ENCODE peak calls at places on chromosomes 16 and 17, in four cellular contexts. One of them, this sample, is unnamed.

GRCh38 chr17:10261098-10261497 is 62.7 kb upstream of the GAS7 start:
- DNase-seq in hepatocyte: no peak
- DNase-seq in cardiac muscle cell: no peak
- DNase-seq in AG04450: no peak
- DNase-seq in this sample: no peak

GRCh38 chr17:78252111-78252634 is 20.7 kb downstream of the TMEM235 start:
- DNase-seq in hepatocyte: no peak
- DNase-seq in cardiac muscle cell: no peak
- DNase-seq in AG04450: no peak
- DNase-seq in this sample: peak; percentile 42

GRCh38 chr17:50471009-50471905 is 2.6 kb upstream of the CHAD start:
- DNase-seq in hepatocyte: no peak
- DNase-seq in AG04450: no peak
- DNase-seq in cardiac muscle cell: no peak
- DNase-seq in this sample: peak; percentile 20

GRCh38 chr17:28384281-28385036 is 13.0 kb downstream of the SARM1 start:
- DNase-seq in AG04450: no peak
- DNase-seq in cardiac muscle cell: no peak
- DNase-seq in hepatocyte: peak; percentile 72
- DNase-seq in this sample: peak; percentile 84

GRCh38 chr17:19569785-19570496 is 36.3 kb downstream of the SLC47A1 start:
- DNase-seq in AG04450: no peak
- DNase-seq in cardiac muscle cell: no peak
- DNase-seq in hepatocyte: no peak
- DNase-seq in this sample: peak; percentile 60

GRCh38 chr17:74779948-74780400 is 3.8 kb upstream of the NAT9 start:
- DNase-seq in AG04450: no peak
- DNase-seq in hepatocyte: no peak
- DNase-seq in cardiac muscle cell: no peak
- DNase-seq in this sample: no peak

GRCh38 chr17:13182854-13183253 is 165.0 kb upstream of the ELAC2 start:
- DNase-seq in cardiac muscle cell: no peak
- DNase-seq in AG04450: no peak
- DNase-seq in hepatocyte: no peak
- DNase-seq in this sample: peak; percentile 21

GRCh38 chr16:77434365-77435239 is at the start of gene ADAMTS18:
- DNase-seq in cardiac muscle cell: no peak
- DNase-seq in hepatocyte: peak; percentile 30
- DNase-seq in AG04450: no peak
- DNase-seq in this sample: no peak

GRCh38 chr17:57045868-57046671 is 39.0 kb upstream of the AKAP1 start:
- DNase-seq in AG04450: no peak
- DNase-seq in cardiac muscle cell: no peak
- DNase-seq in hepatocyte: no peak
- DNase-seq in this sample: no peak

GRCh38 chr16:28267356-28267755 is 25.0 kb upstream of the SBK1 start:
- DNase-seq in hepatocyte: no peak
- DNase-seq in AG04450: no peak
- DNase-seq in cardiac muscle cell: no peak
- DNase-seq in this sample: no peak

GRCh38 chr17:43372273-43372911 is 26.4 kb upstream of the ARL4D start:
- DNase-seq in cardiac muscle cell: peak; percentile 56
- DNase-seq in hepatocyte: peak; percentile 72
- DNase-seq in AG04450: no peak
- DNase-seq in this sample: no peak

GRCh38 chr17:50028207-50029120 is 27.4 kb upstream of the ITGA3 start:
- DNase-seq in hepatocyte: peak; percentile 45
- DNase-seq in cardiac muscle cell: peak; percentile 64
- DNase-seq in AG04450: no peak
- DNase-seq in this sample: no peak

GRCh38 chr17:75228847-75229246 is 23.4 kb downstream of the NUP85 start:
- DNase-seq in AG04450: no peak
- DNase-seq in hepatocyte: no peak
- DNase-seq in cardiac muscle cell: no peak
- DNase-seq in this sample: no peak

GRCh38 chr17:59723607-59724006 is 16.2 kb downstream of the VMP1 start:
- DNase-seq in hepatocyte: no peak
- DNase-seq in cardiac muscle cell: no peak
- DNase-seq in AG04450: no peak
- DNase-seq in this sample: no peak

GRCh38 chr16:71513302-71513701 is 12.9 kb upstream of the CHST4 start:
- DNase-seq in AG04450: no peak
- DNase-seq in hepatocyte: no peak
- DNase-seq in cardiac muscle cell: no peak
- DNase-seq in this sample: no peak

GRCh38 chr17:70365098-70365583 is 195.8 kb downstream of the KCNJ2 start:
- DNase-seq in hepatocyte: peak; percentile 19
- DNase-seq in cardiac muscle cell: peak; percentile 43
- DNase-seq in AG04450: peak; percentile 2
- DNase-seq in this sample: no peak

GRCh38 chr17:72192409-72193192 is 71.8 kb downstream of the SOX9 start:
- DNase-seq in AG04450: peak; percentile 90
- DNase-seq in cardiac muscle cell: peak; percentile 98
- DNase-seq in hepatocyte: peak; percentile 59
- DNase-seq in this sample: no peak

GRCh38 chr17:72926171-72926570 is 166.3 kb downstream of the SLC39A11 start:
- DNase-seq in AG04450: no peak
- DNase-seq in cardiac muscle cell: no peak
- DNase-seq in hepatocyte: no peak
- DNase-seq in this sample: no peak

GRCh38 chr16:81467815-81468214 is 23.2 kb downstream of the CMIP start:
- DNase-seq in AG04450: no peak
- DNase-seq in hepatocyte: no peak
- DNase-seq in cardiac muscle cell: no peak
- DNase-seq in this sample: no peak

GRCh38 chr16:380837-381787 is 666 bp downstream of the PGAP6 start:
- DNase-seq in hepatocyte: peak; percentile 78
- DNase-seq in AG04450: no peak
- DNase-seq in cardiac muscle cell: no peak
- DNase-seq in this sample: peak; percentile 55

GRCh38 chr17:20273741-20274500 is 193.4 kb downstream of the LGALS9B start:
- DNase-seq in AG04450: no peak
- DNase-seq in hepatocyte: no peak
- DNase-seq in cardiac muscle cell: no peak
- DNase-seq in this sample: no peak

GRCh38 chr16:71542377-71542776 is 16.2 kb downstream of the CHST4 start:
- DNase-seq in cardiac muscle cell: peak; percentile 55
- DNase-seq in hepatocyte: peak; percentile 56
- DNase-seq in AG04450: no peak
- DNase-seq in this sample: peak; percentile 68

GRCh38 chr17:57459286-57459915 is 203.1 kb downstream of the MSI2 start:
- DNase-seq in AG04450: no peak
- DNase-seq in cardiac muscle cell: peak; percentile 57
- DNase-seq in hepatocyte: no peak
- DNase-seq in this sample: no peak

GRCh38 chr16:69127966-69128510 is 4.3 kb downstream of the CHTF8 start:
- DNase-seq in AG04450: no peak
- DNase-seq in cardiac muscle cell: no peak
- DNase-seq in hepatocyte: no peak
- DNase-seq in this sample: no peak

GRCh38 chr17:41773731-41774193 is 12.7 kb downstream of the JUP start:
- DNase-seq in hepatocyte: no peak
- DNase-seq in cardiac muscle cell: no peak
- DNase-seq in AG04450: no peak
- DNase-seq in this sample: peak; percentile 41

GRCh38 chr16:57427307-57427706 is 19.9 kb downstream of the CIAPIN1 start:
- DNase-seq in AG04450: no peak
- DNase-seq in hepatocyte: no peak
- DNase-seq in cardiac muscle cell: no peak
- DNase-seq in this sample: no peak

GRCh38 chr17:30858556-30859250 is 26.9 kb downstream of the ATAD5 start:
- DNase-seq in cardiac muscle cell: peak; percentile 2
- DNase-seq in hepatocyte: no peak
- DNase-seq in AG04450: no peak
- DNase-seq in this sample: no peak

GRCh38 chr16:81748476-81749198 is 30.5 kb upstream of the PLCG2 start:
- DNase-seq in cardiac muscle cell: no peak
- DNase-seq in AG04450: no peak
- DNase-seq in hepatocyte: no peak
- DNase-seq in this sample: no peak

GRCh38 chr17:81563861-81564586 is 11.9 kb upstream of the FAAP100 start:
- DNase-seq in AG04450: no peak
- DNase-seq in hepatocyte: no peak
- DNase-seq in cardiac muscle cell: peak; percentile 89
- DNase-seq in this sample: no peak

GRCh38 chr16:12188674-12189249 is 212.2 kb downstream of the SNX29 start:
- DNase-seq in AG04450: no peak
- DNase-seq in cardiac muscle cell: no peak
- DNase-seq in hepatocyte: no peak
- DNase-seq in this sample: peak; percentile 58

GRCh38 chr16:11248133-11248532 is 7.9 kb downstream of the SOCS1 start:
- DNase-seq in AG04450: no peak
- DNase-seq in hepatocyte: no peak
- DNase-seq in cardiac muscle cell: no peak
- DNase-seq in this sample: no peak

GRCh38 chr16:80527297-80527696 is 13.5 kb upstream of the DYNLRB2 start:
- DNase-seq in AG04450: no peak
- DNase-seq in cardiac muscle cell: peak; percentile 27
- DNase-seq in hepatocyte: peak; percentile 63
- DNase-seq in this sample: peak; percentile 25

GRCh38 chr16:15650698-15651161 is 685 bp downstream of the NDE1 start:
- DNase-seq in hepatocyte: peak; percentile 23
- DNase-seq in cardiac muscle cell: peak; percentile 18
- DNase-seq in AG04450: no peak
- DNase-seq in this sample: peak; percentile 44

GRCh38 chr16:88771294-88771772 is 13.7 kb downstream of the PIEZO1 start:
- DNase-seq in hepatocyte: no peak
- DNase-seq in AG04450: no peak
- DNase-seq in cardiac muscle cell: no peak
- DNase-seq in this sample: no peak

GRCh38 chr16:88770459-88771293 is 14.3 kb downstream of the PIEZO1 start:
- DNase-seq in cardiac muscle cell: peak; percentile 78
- DNase-seq in hepatocyte: peak; percentile 91
- DNase-seq in AG04450: peak; percentile 63
- DNase-seq in this sample: peak; percentile 76

GRCh38 chr16:88773812-88774291 is 11.2 kb downstream of the PIEZO1 start:
- DNase-seq in hepatocyte: peak; percentile 89
- DNase-seq in AG04450: no peak
- DNase-seq in cardiac muscle cell: peak; percentile 42
- DNase-seq in this sample: peak; percentile 63

GRCh38 chr16:88774544-88775393 is 10.3 kb downstream of the PIEZO1 start:
- DNase-seq in hepatocyte: no peak
- DNase-seq in cardiac muscle cell: no peak
- DNase-seq in AG04450: no peak
- DNase-seq in this sample: no peak

DNA sequence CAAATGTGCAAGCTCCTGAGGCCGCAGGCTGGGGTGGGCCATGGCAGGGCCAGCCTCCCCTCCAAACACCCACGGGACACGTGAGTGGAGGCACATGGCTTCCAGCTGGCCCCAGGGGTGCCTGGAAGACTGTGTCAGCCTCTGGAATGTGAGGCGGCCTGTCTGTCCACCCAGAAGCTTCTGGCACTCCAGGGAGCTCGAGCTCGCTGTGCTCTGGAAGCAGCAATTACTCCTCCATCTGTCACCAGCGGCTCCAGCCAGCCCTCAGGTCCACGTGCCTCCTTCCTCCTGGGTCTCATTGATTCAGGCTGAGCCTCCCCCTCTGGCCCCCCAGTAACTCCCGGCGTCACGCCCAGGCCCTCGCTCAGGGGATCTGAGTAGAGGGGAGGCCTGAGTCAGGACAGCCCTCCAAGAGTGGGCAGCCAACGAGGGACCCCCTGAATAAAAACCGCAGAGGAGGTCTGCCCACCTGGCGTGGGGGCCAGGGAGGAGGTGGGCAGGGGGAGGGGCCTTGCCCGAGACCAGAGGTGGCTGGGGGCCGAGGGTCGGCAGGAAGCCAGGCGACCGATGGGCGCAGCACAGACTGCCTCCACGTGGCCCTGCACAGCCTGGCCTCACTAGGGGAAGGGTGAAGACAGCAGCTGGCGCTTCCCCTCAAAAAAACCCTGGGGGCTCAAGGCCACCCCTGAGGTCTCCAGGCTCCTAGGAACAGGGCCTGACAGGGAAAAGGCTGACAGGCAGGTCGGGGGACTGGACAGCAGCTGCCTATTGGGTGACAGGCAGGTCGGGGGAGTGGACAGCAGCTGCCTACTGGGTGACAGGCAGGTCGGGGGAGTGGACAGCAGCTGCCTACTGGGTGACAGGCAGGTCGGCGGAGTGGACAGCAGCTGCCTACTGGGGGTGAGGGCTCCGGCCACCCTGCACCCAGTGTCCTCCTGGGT is 11.9 kb downstream of the PIEZO1 start:
- DNase-seq in AG04450: peak; percentile 86
- DNase-seq in hepatocyte: peak; percentile 83
- DNase-seq in cardiac muscle cell: peak; percentile 85
- DNase-seq in this sample: no peak
- H3K27ac ChIP-seq in AG04450: peak overlapping the region; percentile 95
- H3K27ac ChIP-seq in hepatocyte: peak overlapping the region; percentile 87
- H3K27ac ChIP-seq in cardiac muscle cell: peak overlapping the region; percentile 97
- H3K27ac ChIP-seq in this sample: peak overlapping the region; percentile 57

GRCh38 chr17:79991140-79991923 is 44.3 kb downstream of the TBC1D16 start:
- DNase-seq in cardiac muscle cell: peak; percentile 81
- DNase-seq in AG04450: peak; percentile 43
- DNase-seq in hepatocyte: peak; percentile 95
- DNase-seq in this sample: peak; percentile 92
- TF ChIP-seq CTCF in cardiac muscle cell: peak; percentile 37
- TF ChIP-seq CTCF in AG04450: peak; percentile 59
- TF ChIP-seq CTCF in hepatocyte: peak; percentile 71
- TF ChIP-seq CTCF in this sample: peak; percentile 50

DNA sequence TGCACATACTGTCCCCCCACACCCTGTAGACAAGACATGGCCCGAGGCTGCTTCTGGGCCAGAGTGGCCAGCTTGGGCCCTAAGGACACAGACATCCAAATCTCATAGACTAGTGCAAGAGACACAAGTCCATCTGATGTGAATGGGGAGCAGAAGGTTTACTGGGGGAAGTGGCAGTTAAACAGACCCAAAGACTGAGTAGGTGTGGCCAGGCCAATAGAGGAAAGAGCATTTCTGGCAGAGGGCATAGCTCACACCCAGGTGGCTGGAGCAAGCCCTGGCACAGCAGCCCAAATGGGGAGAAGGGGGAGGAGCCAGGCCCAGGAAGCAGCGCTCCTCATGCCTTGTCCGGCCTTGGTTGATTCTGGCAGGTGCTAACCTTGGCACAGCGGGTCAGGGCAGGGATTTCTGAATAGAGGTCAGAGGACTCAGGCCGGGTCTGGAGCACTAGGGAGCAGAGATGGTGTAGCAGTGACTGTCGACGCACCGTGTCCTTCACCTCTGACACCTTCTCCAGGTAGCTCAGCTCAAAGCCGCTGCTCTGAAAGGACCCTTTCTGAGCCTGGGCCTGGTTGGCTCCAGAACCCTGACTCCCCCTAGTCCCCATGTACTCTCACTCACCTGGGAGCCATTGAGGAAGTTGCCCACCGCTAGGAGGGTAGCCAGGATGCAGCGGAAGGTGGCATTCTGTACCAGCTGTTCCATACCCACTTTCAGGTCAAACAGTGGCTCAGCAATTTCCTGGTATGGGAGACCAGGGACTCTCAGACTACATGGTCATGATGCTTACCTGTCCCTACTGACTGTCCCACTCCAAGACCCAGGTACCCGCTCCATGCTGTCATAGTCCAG is 4.1 kb downstream of the TMEM208 start:
- DNase-seq in cardiac muscle cell: no peak
- DNase-seq in AG04450: no peak
- DNase-seq in hepatocyte: no peak
- DNase-seq in this sample: no peak
- H3K4me3 ChIP-seq in cardiac muscle cell: no peak overlapping the region
- H3K4me3 ChIP-seq in AG04450: no peak overlapping the region
- H3K4me3 ChIP-seq in hepatocyte: no peak overlapping the region
- H3K4me3 ChIP-seq in this sample: no peak overlapping the region

GRCh38 chr17:5050281-5050680 is 15.1 kb upstream of the SLC52A1 start:
- DNase-seq in AG04450: no peak
- DNase-seq in hepatocyte: peak; percentile 51
- DNase-seq in cardiac muscle cell: peak; percentile 33
- DNase-seq in this sample: no peak
- H3K27ac ChIP-seq in AG04450: no peak overlapping the region
- H3K27ac ChIP-seq in hepatocyte: peak overlapping the region; percentile 65
- H3K27ac ChIP-seq in cardiac muscle cell: no peak overlapping the region
- H3K27ac ChIP-seq in this sample: peak overlapping the region; percentile 46